ENCODE peak calls at places on chromosomes 6 and 20, in five cellular contexts. A, R, V, P and J are unnamed samples.

GRCh38 chr20:14984305-14984704 is 646.9 kb upstream of the FLRT3 start:
- DNase-seq in A (no peak), R (no peak), V (no peak), P (no peak), J (no peak)

GRCh38 chr20:31740208-31740607 is 1.1 kb downstream of the TPX2 start:
- DNase-seq in A (no peak), R (no peak), V (no peak), P (peak; percentile 80), J (no peak)

GRCh38 chr6:80457044-80457933 is 350.8 kb downstream of the BCKDHB start:
- DNase-seq in A (peak; percentile 87), R (peak; percentile 73), V (peak; percentile 27), P (peak; percentile 98), J (peak; percentile 40)

GRCh38 chr20:13510837-13511488 is 127.8 kb downstream of the TASP1 start:
- DNase-seq in A (peak; percentile 71), R (no peak), V (peak; percentile 21), P (no peak), J (no peak)

GRCh38 chr6:70210462-70210861 is 92.4 kb downstream of the COL9A1 start:
- DNase-seq in A (no peak), R (no peak), V (no peak), P (no peak), J (no peak)

GRCh38 chr20:10656270-10656669 is 17.5 kb downstream of the JAG1 start:
- DNase-seq in A (peak; percentile 13), R (no peak), V (no peak), P (no peak), J (no peak)

GRCh38 chr20:56451056-56451765 is 17.2 kb upstream of the RTF2 start:
- DNase-seq in A (peak; percentile 46), R (no peak), V (no peak), P (no peak), J (no peak)

GRCh38 chr6:56314683-56315523 is 67.5 kb upstream of the COL21A1 start:
- DNase-seq in A (no peak), R (no peak), V (no peak), P (peak; percentile 50), J (peak; percentile 29)

GRCh38 chr20:63438121-63438520 is 34.3 kb downstream of the KCNQ2 start:
- DNase-seq in A (no peak), R (no peak), V (no peak), P (no peak), J (no peak)

GRCh38 chr6:134240664-134241431 is 77.1 kb downstream of the SGK1 start:
- DNase-seq in A (peak; percentile 80), R (peak; percentile 68), V (peak; percentile 37), P (no peak), J (no peak)

GRCh38 chr6:28343898-28344677 is 5.7 kb upstream of the ZKSCAN3 start:
- DNase-seq in A (no peak), R (no peak), V (no peak), P (no peak), J (no peak)

GRCh38 chr6:3426817-3427739 is 29.8 kb downstream of the SLC22A23 start:
- DNase-seq in A (no peak), R (no peak), V (no peak), P (no peak), J (no peak)

GRCh38 chr6:166569206-166569605 is 17.3 kb downstream of the RAMACL start:
- DNase-seq in A (no peak), R (no peak), V (no peak), P (no peak), J (no peak)

GRCh38 chr6:106771822-106772221 is 142.4 kb downstream of the QRSL1 start:
- DNase-seq in A (no peak), R (no peak), V (no peak), P (no peak), J (no peak)

GRCh38 chr6:52124126-52125121 is 37.0 kb upstream of the PKHD1 start:
- DNase-seq in A (no peak), R (no peak), V (no peak), P (no peak), J (no peak)

GRCh38 chr6:129567374-129567773 is 142.6 kb downstream of the ARHGAP18 start:
- DNase-seq in A (no peak), R (no peak), V (no peak), P (no peak), J (peak; percentile 2)

GRCh38 chr6:114659513-114659912 is 316.7 kb upstream of the HS3ST5 start:
- DNase-seq in A (no peak), R (no peak), V (no peak), P (no peak), J (no peak)

DNA sequence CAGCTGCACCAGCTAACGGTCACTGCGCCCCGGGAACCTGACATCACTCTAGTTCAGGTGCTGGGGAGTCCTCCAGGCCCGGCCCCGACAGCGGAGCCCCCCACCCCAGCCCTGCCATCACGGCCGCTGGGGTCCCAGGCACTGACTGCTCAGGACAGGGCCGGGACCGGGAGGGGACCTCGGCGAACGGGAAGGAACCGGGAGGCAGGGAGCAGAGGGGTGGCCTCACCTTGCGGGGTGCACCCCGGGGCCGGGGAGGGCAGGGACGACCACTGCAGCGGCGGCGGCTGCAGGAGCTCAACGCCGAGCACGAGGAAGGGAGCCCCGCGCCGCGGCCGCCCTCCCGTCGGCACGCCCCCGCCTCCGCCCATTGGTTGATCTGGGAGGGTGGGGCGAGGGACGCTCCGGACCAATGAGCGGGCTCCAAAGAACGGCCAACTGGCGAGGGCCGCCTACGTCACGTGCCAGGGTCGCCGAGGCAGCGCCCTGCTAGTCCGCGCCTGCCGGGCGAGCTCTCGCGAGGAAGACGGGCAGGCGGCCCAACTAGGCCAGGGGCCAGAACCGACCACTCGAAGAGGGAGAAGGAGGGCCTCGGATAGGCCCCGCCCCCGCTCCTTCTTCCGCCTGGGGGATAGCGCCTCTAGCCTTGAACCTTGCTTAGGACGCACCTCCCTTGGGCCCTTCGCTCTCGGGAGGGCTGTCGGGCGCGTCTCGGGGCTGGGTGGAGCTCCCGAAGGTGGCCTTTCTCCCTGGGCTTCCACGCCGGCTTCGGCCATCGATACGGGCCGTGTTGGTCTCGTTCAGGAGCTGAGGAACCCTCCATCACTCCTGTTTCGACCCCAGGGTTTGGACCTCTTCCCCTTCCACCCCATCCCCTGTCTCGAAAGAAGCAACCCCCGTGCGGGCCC is at the start of gene ADISSP:
- DNase-seq in A (peak; percentile 100), R (peak; percentile 100), V (peak; percentile 97), P (peak; percentile 98), J (peak; percentile 99)
- TF ChIP-seq POLR2A in A (peak; percentile 12), R (no peak), V (peak; percentile 87), P (peak; percentile 79), J (peak; percentile 82)

GRCh38 chr6:138773177-138774091 is at the start of gene CCDC28A:
- DNase-seq in A (peak; percentile 97), R (peak; percentile 94), V (peak; percentile 88), P (peak; percentile 94), J (peak; percentile 55)
- TF ChIP-seq POLR2A in A (peak; percentile 39), R (no peak), V (peak; percentile 77), P (peak; percentile 77), J (peak; percentile 5)

GRCh38 chr20:36479938-36480337 is 61.4 kb upstream of the MYL9 start:
- DNase-seq in A (no peak), R (no peak), V (no peak), P (no peak), J (no peak)

GRCh38 chr20:36478137-36478905 is 63.0 kb upstream of the MYL9 start:
- DNase-seq in A (no peak), R (no peak), V (no peak), P (peak; percentile 54), J (no peak)

GRCh38 chr20:36481380-36482043 is 59.8 kb upstream of the MYL9 start:
- DNase-seq in A (no peak), R (no peak), V (no peak), P (no peak), J (no peak)

GRCh38 chr20:36482044-36482473 is 59.3 kb upstream of the MYL9 start:
- DNase-seq in A (no peak), R (no peak), V (no peak), P (no peak), J (no peak)

GRCh38 chr20:36480456-36481048 is 60.8 kb upstream of the MYL9 start:
- DNase-seq in A (no peak), R (no peak), V (no peak), P (no peak), J (no peak)
- TF ChIP-seq POLR2A in A (no peak), R (no peak), V (no peak), P (no peak), J (no peak)

GRCh38 chr6:27188206-27188884 is 59.2 kb upstream of the PRSS16 start:
- DNase-seq in A (peak; percentile 76), R (no peak), V (no peak), P (peak; percentile 84), J (no peak)
- TF ChIP-seq POLR2A in A (peak; percentile 31), R (no peak), V (no peak), P (peak; percentile 53), J (no peak)

GRCh38 chr20:2299301-2299700 is 3.5 kb downstream of the TGM3 start:
- DNase-seq in A (no peak), R (peak; percentile 71), V (peak; percentile 23), P (no peak), J (no peak)
- TF ChIP-seq POLR2A in A (no peak), R (no peak), V (no peak), P (no peak), J (no peak)

DNA sequence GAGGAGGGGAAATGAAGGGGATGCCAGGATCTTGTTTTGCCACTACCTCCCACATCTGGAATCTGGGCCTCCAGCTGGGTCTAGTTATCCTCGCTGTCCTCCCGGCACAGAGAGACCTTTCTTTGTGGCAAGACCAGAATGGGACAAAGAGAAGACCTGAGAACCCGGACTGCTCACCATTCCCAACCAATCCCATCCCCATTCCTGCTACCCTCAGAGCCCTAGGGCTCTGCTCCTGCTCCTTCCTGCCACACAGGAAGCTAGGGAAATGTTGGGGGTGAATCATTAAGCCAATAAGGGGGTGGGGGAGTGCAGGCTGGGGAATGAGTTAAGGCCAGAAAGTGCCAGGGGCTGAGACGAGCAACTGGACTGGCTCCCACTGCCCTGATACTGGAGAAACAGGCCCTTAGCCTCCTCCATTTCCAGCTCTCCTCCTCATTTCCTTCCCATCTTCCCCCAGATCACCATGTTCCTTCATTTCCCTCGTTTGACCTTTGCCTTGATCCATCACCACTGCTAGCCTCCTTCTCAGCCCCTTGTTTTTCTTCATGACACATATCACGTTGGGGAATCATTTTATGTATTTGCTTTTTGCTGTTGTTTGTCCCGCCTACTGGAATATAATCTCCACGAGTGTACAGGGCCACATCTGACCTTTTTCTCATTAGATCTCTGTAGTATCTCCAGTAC is 4.6 kb upstream of the IER3 start:
- DNase-seq in A (no peak), R (no peak), V (no peak), P (peak; percentile 48), J (no peak)
- TF ChIP-seq POLR2A in A (no peak), R (no peak), V (no peak), P (no peak), J (no peak)